ENCODE peak calls at places on chromosomes 5 and 9, in four cellular contexts. C is H1, F is tibial nerve, I is A549. G is an unnamed sample.

GRCh38 chr9:76898786-76899185 is 7.1 kb downstream of the PRUNE2 start:
- DNase-seq in C (no peak), F (no peak), I (no peak), G (no peak)

GRCh38 chr9:7467186-7467585 is 332.4 kb downstream of the DMAC1 start:
- DNase-seq in I (no peak), F (no peak), C (no peak), G (no peak)

GRCh38 chr5:168471785-168472184 is 14.5 kb upstream of the RARS1 start:
- DNase-seq in C (no peak), I (no peak), F (no peak), G (no peak)

GRCh38 chr9:91483189-91483691 is 59.6 kb upstream of the NFIL3 start:
- DNase-seq in F (no peak), I (no peak), C (no peak), G (no peak)

GRCh38 chr5:102716017-102716416 is 39.1 kb upstream of the PAM start:
- DNase-seq in C (no peak), I (no peak), F (no peak), G (no peak)

GRCh38 chr5:54184797-54185196 is 125.6 kb downstream of the ARL15 start:
- DNase-seq in I (no peak), C (no peak), F (no peak), G (no peak)

GRCh38 chr9:116506685-116507084 is 180.4 kb upstream of the TRIM32 start:
- DNase-seq in F (no peak), C (no peak), I (no peak), G (no peak)

GRCh38 chr5:126694403-126694802 is 82.5 kb upstream of the LMNB1 start:
- DNase-seq in F (no peak), C (no peak), I (no peak), G (no peak)

GRCh38 chr5:154712518-154713437 is 42.4 kb upstream of the LARP1 start:
- DNase-seq in C (peak), F (no peak), I (no peak), G (peak)

GRCh38 chr5:138753794-138754698 is 821 bp downstream of the CTNNA1 start:
- DNase-seq in I (peak), C (no peak), F (peak), G (peak)

GRCh38 chr5:147509041-147509709 is 693 bp downstream of the DPYSL3 start:
- DNase-seq in F (peak), I (no peak), C (no peak), G (no peak)

GRCh38 chr9:27151693-27152397 is 42.8 kb downstream of the TEK start:
- DNase-seq in F (peak), C (no peak), I (no peak), G (no peak)

GRCh38 chr9:129036923-129037766 is 719 bp downstream of the MIGA2 start:
- DNase-seq in F (no peak), I (no peak), C (no peak), G (no peak)

GRCh38 chr5:108382784-108383358 is 973 bp upstream of the FBXL17 start:
- DNase-seq in F (no peak), C (no peak), I (no peak), G (no peak)

GRCh38 chr9:95102001-95102433 is 215.5 kb downstream of the FANCC start:
- DNase-seq in I (no peak), C (no peak), F (no peak), G (no peak)
- TF ChIP-seq POLR2A in I (no peak), C (no peak), F (peak), G (no peak)

GRCh38 chr9:36760667-36761066 is 188.0 kb downstream of the MELK start:
- DNase-seq in I (no peak), C (no peak), F (no peak), G (no peak)

GRCh38 chr9:36764364-36765076 is 191.8 kb downstream of the MELK start:
- DNase-seq in C (no peak), I (peak), F (no peak), G (no peak)

GRCh38 chr9:36763778-36764177 is 191.1 kb downstream of the MELK start:
- DNase-seq in F (no peak), I (no peak), C (no peak), G (no peak)

GRCh38 chr9:36765077-36765390 is 192.3 kb downstream of the MELK start:
- DNase-seq in I (no peak), C (no peak), F (no peak), G (no peak)

GRCh38 chr9:36762958-36763357 is 190.3 kb downstream of the MELK start:
- DNase-seq in C (no peak), I (no peak), F (no peak), G (no peak)
- TF ChIP-seq CTCF in C (peak), I (no peak), F (no peak), G (no peak)

GRCh38 chr9:16158063-16158462 is 605.2 kb downstream of the CCDC171 start:
- DNase-seq in C (no peak), F (no peak), I (no peak), G (no peak)
- TF ChIP-seq EP300 in C (no peak), F (no peak), I (no peak), G (no peak)

GRCh38 chr5:62418462-62419076 is 6.0 kb downstream of the IPO11 start:
- DNase-seq in I (no peak), F (no peak), C (no peak), G (no peak)

DNA sequence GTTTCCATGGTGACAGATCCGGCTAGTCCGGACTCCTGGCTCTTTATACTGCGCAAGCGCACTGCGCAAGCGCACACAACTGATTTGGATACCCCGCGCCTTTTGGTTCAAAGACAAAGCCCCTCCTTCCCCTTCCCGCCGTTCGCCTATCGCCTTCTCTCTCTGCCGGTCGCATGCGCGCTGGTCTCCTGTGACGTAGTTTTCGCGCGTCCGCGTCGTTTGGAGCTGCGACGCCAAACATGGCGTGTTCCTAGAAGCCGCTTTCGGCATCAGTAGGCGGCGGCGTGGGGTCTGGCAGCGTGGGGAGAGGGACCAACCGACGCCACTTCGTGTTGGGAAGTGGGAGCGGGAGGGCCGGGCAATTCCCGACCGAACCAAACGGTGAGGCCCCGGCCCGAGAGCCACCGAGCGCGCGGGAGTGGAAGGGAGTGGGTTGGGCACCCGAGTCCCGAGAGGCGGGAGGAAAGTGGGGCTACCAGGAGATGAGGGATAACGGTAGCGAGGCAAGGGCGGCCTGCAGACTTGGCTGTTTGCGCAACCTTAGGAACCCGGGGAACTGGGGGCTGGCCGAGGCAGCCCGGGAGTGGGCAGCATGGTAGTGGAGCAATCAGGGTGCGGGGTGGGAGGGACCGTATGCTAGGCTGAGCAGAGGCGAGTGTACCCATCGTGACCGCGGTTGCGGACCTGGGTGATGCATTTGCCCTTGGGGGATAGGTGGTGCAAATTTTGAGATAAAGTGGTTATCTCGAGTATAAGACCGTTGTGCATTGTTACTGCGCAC is at the start of gene IPO11:
- DNase-seq in F (peak), C (peak), I (peak), G (peak)
- TF ChIP-seq POLR2A in F (peak), C (peak), I (peak), G (peak)

GRCh38 chr5:43602818-43603534 is at the start of gene NNT:
- DNase-seq in F (peak), C (no peak), I (peak), G (peak)
- TF ChIP-seq CTCF in F (no peak), C (no peak), I (no peak), G (no peak)